ENCODE peak calls at places on chromosome 16, in six cellular contexts. S is prostate gland; E is transverse colon; F is IMR-90; Z is tibial nerve; B is CD8-positive, alpha-beta T cell. T is an unnamed sample.
A peak's percentile ranks its signal among the peaks of the same experiment; 100 is the strongest.

GRCh38 chr16:29784901-29785500 is 5.5 kb upstream of the KIF22 start:
- DNase-seq in S (peak; percentile 13), E (peak; percentile 69), F (peak; percentile 22), Z (no peak), B (peak; percentile 68), T (peak; percentile 86)

GRCh38 chr16:87086575-87086974 is 230.6 kb downstream of the C16orf95 start:
- DNase-seq in S (no peak), E (no peak), F (peak; percentile 54), Z (no peak), B (no peak), T (no peak)

GRCh38 chr16:31476305-31477219 is 4.6 kb downstream of the TGFB1I1 start:
- DNase-seq in S (peak; percentile 59), E (peak; percentile 96), F (no peak), Z (peak; percentile 51), B (peak; percentile 89), T (no peak)

GRCh38 chr16:19698480-19699465 is 19.3 kb downstream of the KNOP1 start:
- DNase-seq in S (no peak), E (no peak), F (peak; percentile 20), Z (no peak), B (no peak), T (no peak)

GRCh38 chr16:22653876-22654275 is 143.2 kb downstream of the NPIPB5 start:
- DNase-seq in S (no peak), E (no peak), F (no peak), Z (no peak), B (no peak), T (no peak)

GRCh38 chr16:87764600-87765472 is 950 bp downstream of the KLHDC4 start:
- DNase-seq in S (no peak), E (no peak), F (no peak), Z (no peak), B (peak; percentile 76), T (no peak)

GRCh38 chr16:28873543-28874201 is 4.6 kb upstream of the ATP2A1 start:
- DNase-seq in S (no peak), E (peak; percentile 30), F (no peak), Z (no peak), B (peak; percentile 64), T (no peak)

GRCh38 chr16:80066805-80067580 is 466.5 kb upstream of the MAF start:
- DNase-seq in S (no peak), E (no peak), F (no peak), Z (no peak), B (no peak), T (no peak)

GRCh38 chr16:17013067-17013466 is 457.7 kb downstream of the XYLT1 start:
- DNase-seq in S (no peak), E (no peak), F (no peak), Z (no peak), B (no peak), T (no peak)

GRCh38 chr16:2486645-2487516 is 12.0 kb downstream of the TBC1D24 start:
- DNase-seq in S (peak; percentile 56), E (peak; percentile 75), F (peak; percentile 23), Z (peak; percentile 45), B (peak; percentile 89), T (no peak)

GRCh38 chr16:89045881-89046280 is 47.8 kb upstream of the ACSF3 start:
- DNase-seq in S (no peak), E (no peak), F (no peak), Z (no peak), B (peak; percentile 1), T (no peak)

GRCh38 chr16:83215417-83216001 is 588.7 kb downstream of the CDH13 start:
- DNase-seq in S (no peak), E (peak; percentile 37), F (peak; percentile 44), Z (no peak), B (peak; percentile 25), T (peak; percentile 73)

GRCh38 chr16:85668676-85669424 is 19.9 kb downstream of the GINS2 start:
- DNase-seq in S (no peak), E (no peak), F (no peak), Z (no peak), B (no peak), T (no peak)

GRCh38 chr16:9340402-9341095 is 249.1 kb downstream of the HAPSTR1 start:
- DNase-seq in S (no peak), E (no peak), F (no peak), Z (no peak), B (no peak), T (no peak)

GRCh38 chr16:70795513-70795912 is 5.4 kb downstream of the VAC14 start:
- DNase-seq in S (no peak), E (no peak), F (no peak), Z (no peak), B (no peak), T (no peak)

GRCh38 chr16:590165-590874 is 454 bp downstream of the RAB40C start:
- DNase-seq in S (no peak), E (no peak), F (peak; percentile 47), Z (no peak), B (peak; percentile 33), T (no peak)

GRCh38 chr16:83336630-83337029 is 471.1 kb upstream of the HSBP1 start:
- DNase-seq in S (no peak), E (no peak), F (peak; percentile 75), Z (no peak), B (no peak), T (no peak)

GRCh38 chr16:89123001-89123830 is 29.6 kb downstream of the ACSF3 start:
- DNase-seq in S (no peak), E (no peak), F (no peak), Z (no peak), B (peak; percentile 18), T (no peak)

GRCh38 chr16:22098538-22099255 is 6.4 kb downstream of the VWA3A start:
- DNase-seq in S (no peak), E (no peak), F (peak; percentile 44), Z (no peak), B (no peak), T (no peak)

GRCh38 chr16:3017806-3018506 is at the start of gene CLDN6:
- DNase-seq in S (no peak), E (peak; percentile 32), F (no peak), Z (no peak), B (peak; percentile 35), T (no peak)

GRCh38 chr16:61313931-61314330 is 722.3 kb downstream of the CDH8 start:
- DNase-seq in S (no peak), E (no peak), F (no peak), Z (no peak), B (no peak), T (no peak)

GRCh38 chr16:50299508-50300105 is 33.3 kb downstream of the ADCY7 start:
- DNase-seq in S (no peak), E (no peak), F (no peak), Z (no peak), B (no peak), T (no peak)

GRCh38 chr16:69399361-69399760 is 13.6 kb upstream of the TERF2 start:
- DNase-seq in S (no peak), E (no peak), F (peak; percentile 74), Z (no peak), B (no peak), T (no peak)

DNA sequence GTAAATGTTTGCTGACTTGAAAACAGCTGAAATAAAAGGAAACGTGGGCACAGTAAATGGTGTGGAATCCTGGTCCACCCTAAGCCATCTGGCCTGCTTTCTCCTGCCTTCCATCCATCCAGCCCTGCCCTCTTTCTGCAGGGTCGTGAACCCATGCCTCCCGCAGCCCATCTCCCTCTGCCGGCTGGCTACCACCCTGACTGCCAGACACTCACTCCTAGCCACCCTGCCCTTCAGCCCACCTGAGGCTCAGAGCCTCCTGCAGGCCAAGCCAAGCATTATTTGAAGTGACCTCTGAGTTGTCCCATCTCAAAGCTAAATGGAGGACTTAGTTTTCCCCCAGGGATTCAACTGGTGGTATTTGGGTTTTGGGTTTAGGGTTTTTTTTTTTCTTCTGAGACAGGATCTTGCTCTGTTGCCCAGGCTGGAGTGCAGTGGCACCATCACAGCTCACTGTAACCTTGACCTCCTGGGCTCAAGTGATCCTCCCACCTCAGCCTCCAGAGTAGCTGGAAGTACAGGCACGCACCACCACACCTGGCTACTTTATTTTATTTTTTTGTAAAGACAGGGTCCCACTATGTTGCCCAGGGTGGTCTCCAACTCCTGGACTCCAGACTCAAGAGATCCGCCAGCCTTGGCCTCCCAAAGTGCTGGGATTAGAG is 8.4 kb downstream of the ZDHHC1 start:
- DNase-seq in S (no peak), E (no peak), F (no peak), Z (no peak), B (no peak), T (no peak)
- H3K4me1 ChIP-seq in S (peaks cover 22% of the 10 kb centered on the region), E (peaks cover 11% of the 10 kb centered on the region), F (peaks cover 17% of the 10 kb centered on the region), Z (no peaks in the 10 kb centered on the region), B (no peaks in the 10 kb centered on the region), T (peaks cover 7% of the 10 kb centered on the region)

DNA sequence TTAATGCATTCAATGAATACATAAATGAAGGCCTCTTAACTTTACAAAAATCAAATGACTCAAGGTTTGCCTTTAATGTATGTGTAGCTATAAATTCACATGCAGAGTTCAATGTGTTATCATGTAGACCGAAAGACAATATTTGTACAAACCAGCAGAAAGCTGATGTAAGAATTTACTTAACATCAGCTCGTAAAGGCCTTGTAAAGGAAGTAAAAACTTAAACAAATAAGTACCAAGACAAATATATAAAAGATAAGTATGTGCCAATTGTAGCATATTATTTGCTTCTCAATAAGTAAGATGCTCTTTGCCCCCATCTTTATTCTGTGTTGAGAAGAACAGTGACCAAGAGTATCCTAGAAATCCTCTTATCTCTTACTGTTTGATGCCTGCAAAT is 105.7 kb downstream of the SYCE1L start:
- DNase-seq in S (no peak), E (no peak), F (no peak), Z (no peak), B (no peak), T (no peak)
- H3K27ac ChIP-seq in S (no peak overlapping the region), E (no peak overlapping the region), F (no peak overlapping the region), Z (no peak overlapping the region), B (no peak overlapping the region), T (no peak overlapping the region)

GRCh38 chr16:10740845-10741208 is 2.8 kb upstream of the NUBP1 start:
- DNase-seq in S (no peak), E (no peak), F (no peak), Z (no peak), B (no peak), T (no peak)

GRCh38 chr16:10740000-10740844 is 3.4 kb upstream of the NUBP1 start:
- DNase-seq in S (no peak), E (no peak), F (no peak), Z (no peak), B (no peak), T (no peak)

GRCh38 chr16:10741844-10742243 is 1.8 kb upstream of the NUBP1 start:
- DNase-seq in S (no peak), E (peak; percentile 17), F (peak; percentile 36), Z (no peak), B (no peak), T (no peak)

GRCh38 chr16:10738231-10739077 is 5.2 kb upstream of the NUBP1 start:
- DNase-seq in S (no peak), E (peak; percentile 34), F (peak; percentile 78), Z (no peak), B (peak; percentile 45), T (no peak)

GRCh38 chr16:10736926-10737625 is 6.6 kb upstream of the NUBP1 start:
- DNase-seq in S (peak; percentile 63), E (peak; percentile 71), F (peak; percentile 61), Z (no peak), B (peak; percentile 66), T (peak; percentile 43)
- H3K4me3 ChIP-seq in S (no peak overlapping the region), E (peak overlapping the region; percentile 30), F (no peak overlapping the region), Z (no peak overlapping the region), B (no peak overlapping the region), T (no peak overlapping the region)

DNA sequence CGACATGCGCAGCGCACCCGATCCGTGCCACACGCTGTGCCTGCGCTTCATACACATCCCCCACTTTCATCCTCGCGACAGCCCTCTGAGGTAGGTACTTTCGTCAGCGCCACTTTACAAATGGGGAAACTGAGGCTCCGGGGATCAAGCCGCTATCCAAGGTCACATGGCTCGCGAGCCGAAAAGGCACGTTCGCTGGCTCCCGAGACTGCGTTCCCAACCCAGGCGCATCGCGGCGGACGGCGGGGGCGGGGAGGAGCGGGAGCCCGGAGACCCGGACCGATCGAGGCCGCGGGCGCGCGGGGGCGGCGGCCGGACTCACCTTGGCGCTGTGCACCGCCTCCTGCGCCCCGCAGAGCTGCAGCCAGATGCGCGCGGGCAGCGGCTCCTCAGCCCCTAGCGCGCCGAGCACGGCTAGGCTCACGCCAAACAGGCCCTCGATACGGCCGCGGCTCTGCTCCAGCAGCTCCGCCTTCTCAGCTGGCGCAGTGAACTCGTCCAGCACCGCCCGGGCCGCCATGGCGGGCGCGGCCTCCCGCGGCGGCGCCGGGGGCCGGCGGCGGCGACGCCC is 442 bp downstream of the N4BP1 start:
- DNase-seq in S (peak; percentile 49), E (peak; percentile 61), F (peak; percentile 54), Z (no peak), B (peak; percentile 62), T (no peak)
- H3K4me1 ChIP-seq in S (peaks cover 27% of the 10 kb centered on the region), E (peaks cover 56% of the 10 kb centered on the region), F (peaks cover 22% of the 10 kb centered on the region), Z (peaks cover 34% of the 10 kb centered on the region), B (peaks cover 80% of the 10 kb centered on the region), T (peaks cover 8% of the 10 kb centered on the region)

T was measured in iPS DF 6.9.